ENCODE peak calls at places on chromosomes 4 and X, in seven cellular contexts. T is transverse colon, S is suprapubic skin, D is stomach, Y is K562, X is SK-N-SH, P is HepG2. Z is an unnamed sample.

GRCh38 chrX:109684136-109684535 is 48.9 kb downstream of the ACSL4 start:
- DNase-seq in X (no peak), Y (no peak), D (no peak), P (no peak), S (no peak), T (no peak), Z (no peak)

GRCh38 chr4:184007891-184008290 is 102.8 kb downstream of the STOX2 start:
- DNase-seq in D (no peak), T (no peak), Y (no peak), P (no peak), S (no peak), X (no peak), Z (no peak)

GRCh38 chrX:35076061-35076460 is 133.5 kb downstream of the FAM47B start:
- DNase-seq in D (no peak), Y (no peak), X (no peak), S (no peak), T (no peak), P (no peak), Z (no peak)

GRCh38 chrX:9729161-9729885 is 36.3 kb downstream of the GPR143 start:
- DNase-seq in D (no peak), Y (no peak), T (no peak), X (no peak), P (peak; percentile 51), S (no peak), Z (no peak)

GRCh38 chr4:125313497-125313896 is 1.3 kb upstream of the FAT4 start:
- DNase-seq in X (peak; percentile 59), D (no peak), T (no peak), Y (peak; percentile 72), P (peak; percentile 83), S (no peak), Z (peak; percentile 65)

GRCh38 chr4:8710416-8710815 is 117.9 kb downstream of the CPZ start:
- DNase-seq in Y (no peak), T (peak; percentile 2), D (peak; percentile 11), S (peak; percentile 72), P (no peak), X (peak; percentile 9), Z (peak; percentile 39)

GRCh38 chrX:8179653-8180052 is 8.6 kb upstream of the VCX2 start:
- DNase-seq in X (peak; percentile 16), T (no peak), Y (no peak), D (no peak), S (no peak), P (no peak), Z (no peak)

GRCh38 chr4:40626183-40626990 is 3.3 kb downstream of the RBM47 start:
- DNase-seq in P (no peak), T (no peak), Y (no peak), D (no peak), X (no peak), S (no peak), Z (no peak)

GRCh38 chr4:11446156-11446811 is 17.6 kb upstream of the HS3ST1 start:
- DNase-seq in D (no peak), P (no peak), X (no peak), Y (no peak), S (no peak), T (no peak), Z (no peak)

GRCh38 chrX:14528629-14529287 is 578 bp upstream of the GLRA2 start:
- DNase-seq in X (peak; percentile 27), T (peak; percentile 86), D (peak; percentile 69), P (peak; percentile 10), S (peak; percentile 69), Y (peak; percentile 42), Z (peak; percentile 63)

GRCh38 chr4:158112612-158113011 is 60.2 kb downstream of the GASK1B start:
- DNase-seq in P (no peak), X (no peak), S (no peak), T (no peak), Y (no peak), D (no peak), Z (no peak)

GRCh38 chr4:121256346-121256745 is 92.2 kb upstream of the TNIP3 start:
- DNase-seq in D (no peak), T (no peak), X (no peak), S (no peak), P (no peak), Y (no peak), Z (no peak)

GRCh38 chrX:76454456-76454927 is 27.0 kb downstream of the MAGEE1 start:
- DNase-seq in T (no peak), D (no peak), S (no peak), X (peak; percentile 6), Y (peak; percentile 1), P (peak; percentile 4), Z (no peak)

DNA sequence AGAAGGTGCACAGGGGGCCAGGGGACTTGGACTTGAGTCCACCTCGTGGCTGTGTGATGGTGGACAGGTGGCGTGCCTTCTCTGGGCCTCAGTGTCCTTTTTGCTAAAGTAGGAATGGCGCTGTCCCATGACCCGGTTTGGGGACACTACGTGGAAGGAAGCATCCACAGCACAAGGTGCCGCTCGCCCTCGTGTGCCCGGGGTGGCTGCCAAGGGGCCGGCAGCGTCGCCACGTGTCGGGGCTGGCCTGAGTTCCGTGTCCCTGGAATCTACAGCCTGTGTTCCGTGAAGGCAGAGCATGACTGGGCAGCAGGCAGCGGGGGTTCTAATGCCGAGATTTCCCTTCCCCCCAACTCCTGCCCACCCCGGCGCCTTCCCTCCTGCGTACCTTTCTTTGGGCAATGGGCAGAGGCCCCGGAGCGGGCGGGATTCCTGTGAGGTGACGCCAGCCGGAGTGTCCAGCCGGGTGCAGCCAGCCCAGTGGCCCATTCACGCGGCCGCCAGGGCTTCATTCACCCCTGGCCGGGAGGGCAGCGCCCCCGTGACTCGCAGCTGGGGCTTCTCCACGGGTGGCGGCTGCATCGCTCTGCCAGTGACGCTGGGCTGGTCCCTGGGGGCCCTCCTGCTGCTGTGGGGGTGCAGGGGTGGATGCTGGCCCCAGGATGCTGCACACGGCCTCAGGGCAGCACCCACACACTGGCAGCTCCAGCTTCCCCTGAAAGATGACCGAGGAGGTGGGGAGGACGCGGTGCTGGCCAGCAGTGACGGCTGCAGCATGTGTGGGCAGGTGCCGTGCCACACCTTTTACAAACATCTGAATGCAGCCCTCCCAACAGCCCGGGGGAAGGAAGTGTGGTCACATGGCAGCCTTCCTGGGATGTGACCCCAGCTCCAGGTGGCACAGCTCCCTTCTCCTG is 21.2 kb downstream of the DOK7 start:
- DNase-seq in D (peak; percentile 81), Y (no peak), S (no peak), P (peak; percentile 12), T (peak; percentile 44), X (peak; percentile 70), Z (no peak)
- TF ChIP-seq POLR2AphosphoS5 in D (peak; percentile 27), Y (no peak), S (no peak), P (no peak), T (no peak), X (no peak), Z (no peak)

DNA sequence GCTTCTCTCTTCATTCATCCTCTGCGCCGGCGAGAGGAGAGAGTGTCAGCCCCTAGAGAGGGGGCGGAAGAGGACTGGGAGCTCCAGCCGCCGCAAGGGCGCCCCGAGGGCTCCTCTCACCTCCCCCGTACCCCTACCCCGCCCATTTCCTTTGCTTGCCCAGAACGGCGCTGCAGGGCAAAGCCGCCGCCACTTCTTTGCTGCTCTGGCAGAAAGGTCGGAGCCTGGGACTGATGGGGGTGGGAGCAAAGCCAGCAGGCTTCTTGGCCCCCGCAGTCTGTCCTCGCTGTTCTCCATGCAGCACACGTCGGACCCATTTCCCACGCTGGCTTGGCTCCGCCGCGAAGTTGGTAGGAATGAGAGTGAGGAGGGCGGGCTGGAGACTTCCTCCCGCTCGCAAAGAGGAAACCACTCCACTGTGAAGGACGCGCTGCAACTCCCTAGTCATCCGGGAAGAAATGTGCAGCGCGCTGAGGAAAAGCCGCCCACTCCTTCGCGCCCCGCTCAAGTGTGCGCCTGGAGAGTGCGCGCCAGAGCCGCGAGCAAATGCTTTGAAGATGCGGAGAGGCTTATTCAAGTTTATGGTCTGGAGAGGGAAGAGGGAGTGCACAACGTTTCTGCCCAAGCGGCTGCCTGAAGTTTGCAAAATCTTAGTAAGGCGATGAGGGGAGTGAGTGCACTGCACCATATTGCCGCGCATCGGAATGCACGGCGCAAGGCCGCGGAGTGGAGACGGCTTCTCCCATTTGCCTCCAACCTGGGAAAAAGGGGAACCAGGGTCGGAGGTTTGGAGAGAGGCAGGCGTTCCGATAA is 2.8 kb upstream of the PCDH7 start:
- DNase-seq in P (no peak), S (no peak), X (peak; percentile 42), Y (no peak), T (peak; percentile 17), D (peak; percentile 38), Z (peak; percentile 70)
- TF ChIP-seq EP300 in P (no peak), S (no peak), X (no peak), Y (no peak), T (no peak), D (no peak), Z (no peak)

GRCh38 chrX:125782184-125782583 is 383.9 kb downstream of the DCAF12L2 start:
- DNase-seq in Y (no peak), T (no peak), D (no peak), X (no peak), S (no peak), P (no peak), Z (no peak)
- H3K4me1 ChIP-seq in Y (no peaks in the 10 kb centered on the region), T (no peaks in the 10 kb centered on the region), D (no peaks in the 10 kb centered on the region), X (no peaks in the 10 kb centered on the region), S (no peaks in the 10 kb centered on the region), P (no peaks in the 10 kb centered on the region), Z (no peaks in the 10 kb centered on the region)

GRCh38 chr4:89590102-89590501 is 246.9 kb downstream of the SNCA start:
- DNase-seq in X (no peak), S (no peak), T (no peak), D (no peak), P (no peak), Y (no peak), Z (no peak)
- TF ChIP-seq POLR2AphosphoS5 in X (no peak), S (no peak), T (no peak), D (no peak), P (no peak), Y (no peak), Z (no peak)

DNA sequence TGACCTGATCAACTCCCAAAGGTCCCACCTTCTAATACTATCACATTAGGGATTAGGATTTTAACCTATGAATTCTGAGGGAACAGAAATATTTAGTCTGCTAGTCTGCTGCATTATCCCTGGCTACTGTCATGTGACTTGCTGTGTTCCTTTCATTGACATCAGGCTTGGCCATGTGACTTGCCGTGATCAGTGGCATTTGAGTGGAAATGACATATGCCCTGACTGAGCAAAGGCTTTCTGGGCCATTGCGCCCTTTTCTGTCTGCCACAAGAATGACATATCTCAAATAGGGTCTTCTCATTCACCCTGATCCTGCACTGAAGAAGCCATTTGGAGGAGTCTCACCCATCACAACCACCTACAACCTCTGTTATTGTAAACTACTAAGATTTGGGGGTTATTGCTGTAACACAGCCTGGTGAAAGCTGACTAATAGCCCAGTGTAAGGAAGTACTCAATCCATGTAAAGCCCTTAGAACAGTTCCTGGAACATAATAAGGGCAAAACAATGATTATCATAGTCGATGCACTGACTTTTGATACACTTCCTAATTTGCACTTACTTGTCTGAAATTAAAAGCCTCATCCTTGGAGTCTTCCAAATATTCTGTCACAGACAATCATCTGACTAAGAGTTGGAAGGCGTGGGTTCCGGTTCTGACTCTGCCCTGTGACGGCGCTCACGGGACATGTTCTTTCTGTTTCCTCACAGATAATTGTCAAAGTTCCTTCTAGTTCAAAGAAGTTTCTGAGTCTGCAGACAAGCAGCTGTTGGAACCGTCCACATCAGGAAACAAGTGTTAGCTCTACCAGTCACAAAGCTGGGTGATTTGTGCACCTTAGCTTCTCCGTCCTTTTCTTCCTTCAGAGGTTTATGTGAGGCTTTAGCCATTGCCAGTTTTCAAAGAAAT is 33.2 kb upstream of the RASGEF1B start:
- DNase-seq in D (peak; percentile 52), X (no peak), Y (peak; percentile 4), S (peak; percentile 87), T (peak; percentile 73), P (no peak), Z (peak; percentile 86)
- TF ChIP-seq EP300 in D (no peak), X (no peak), Y (no peak), S (no peak), T (no peak), P (no peak), Z (peak; percentile 71)

DNA sequence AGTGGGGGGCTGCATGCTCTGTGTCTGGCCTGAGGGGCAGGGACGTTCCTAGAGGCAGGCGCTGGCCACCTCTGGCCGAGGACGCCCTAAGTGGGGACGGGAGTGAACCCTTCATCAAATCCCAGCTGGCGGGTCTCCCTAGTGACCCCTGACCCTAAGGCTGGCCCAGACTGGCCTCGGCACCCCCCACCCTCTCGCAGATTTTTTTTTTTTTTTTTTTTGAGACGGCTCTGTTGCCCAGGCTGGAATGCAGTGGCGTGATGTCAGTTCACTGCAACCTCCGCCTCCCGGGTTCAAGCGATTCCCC is 988 bp upstream of the MXD4 start:
- DNase-seq in Y (no peak), D (no peak), X (no peak), S (no peak), P (no peak), T (no peak), Z (no peak)
- H3K4me1 ChIP-seq in Y (peaks cover 82% of the 10 kb centered on the region), D (peaks cover 45% of the 10 kb centered on the region), X (peaks cover 5% of the 10 kb centered on the region), S (peaks cover 56% of the 10 kb centered on the region), P (peaks cover 31% of the 10 kb centered on the region), T (peaks cover 44% of the 10 kb centered on the region), Z (peaks cover 69% of the 10 kb centered on the region)